ENCODE peak calls at places on chromosomes 2 and 18, in five cellular contexts. W is HTR-8/SVneo; A is activated naive CD4-positive, alpha-beta T cell; C is RCC 7860; Z is spleen. O is an unnamed sample.

GRCh38 chr2:84938194-84938879 is 32.6 kb upstream of the KCMF1 start:
- DNase-seq in C (peak), W (no peak), A (no peak), Z (peak), O (no peak)

GRCh38 chr18:60020107-60020925 is 120.5 kb downstream of the PMAIP1 start:
- DNase-seq in C (peak), W (no peak), Z (no peak), A (no peak), O (peak)

GRCh38 chr18:5841518-5841917 is 53.8 kb downstream of the TMEM200C start:
- DNase-seq in C (no peak), Z (no peak), W (no peak), A (no peak), O (no peak)

GRCh38 chr2:108945969-108946368 is 43.1 kb downstream of the EDAR start:
- DNase-seq in C (no peak), A (no peak), Z (no peak), W (no peak), O (no peak)

GRCh38 chr2:197615033-197615652 is 60.2 kb downstream of the RFTN2 start:
- DNase-seq in A (no peak), W (no peak), Z (no peak), C (no peak), O (no peak)

GRCh38 chr2:161586517-161587167 is 37.6 kb upstream of the SLC4A10 start:
- DNase-seq in A (no peak), Z (no peak), W (peak), C (peak), O (no peak)

GRCh38 chr2:77513191-77513590 is 9.0 kb downstream of the LRRTM4 start:
- DNase-seq in W (no peak), C (no peak), Z (no peak), A (no peak), O (no peak)

GRCh38 chr2:15158117-15158516 is 403.0 kb downstream of the NBAS start:
- DNase-seq in W (no peak), C (no peak), A (no peak), Z (no peak), O (no peak)

GRCh38 chr2:44751754-44752479 is 189.6 kb upstream of the SIX3 start:
- DNase-seq in A (no peak), C (no peak), W (no peak), Z (no peak), O (no peak)

GRCh38 chr2:216516730-216517350 is 18.2 kb downstream of the RPL37A start:
- DNase-seq in A (no peak), Z (no peak), W (peak), C (peak), O (no peak)

GRCh38 chr2:158926478-158926948 is 41.9 kb upstream of the TANC1 start:
- DNase-seq in W (no peak), A (no peak), Z (no peak), C (peak), O (peak)

GRCh38 chr2:26395394-26395793 is 6.3 kb upstream of the DRC1 start:
- DNase-seq in W (no peak), A (no peak), Z (no peak), C (no peak), O (no peak)

GRCh38 chr2:122179492-122180070 is 424.1 kb downstream of the TSN start:
- DNase-seq in A (no peak), C (no peak), Z (no peak), W (no peak), O (no peak)